ENCODE peak calls at places on chromosomes 12 and 14, in ten cellular contexts. X is cardiac muscle cell, I is NB4, H is testis, R is kidney epithelial cell, E is sigmoid colon, S is breast epithelium, Q is neuronal stem cell, K is mesenchymal stem cell, G is tibial artery. O is an unnamed sample.

GRCh38 chr12:6701078-6701768 is 608 bp upstream of the PIANP start:
- DNase-seq in K (no peak), X (no peak), H (no peak), I (no peak), S (no peak), Q (peak), E (no peak), R (no peak), G (no peak), O (no peak)

GRCh38 chr12:131142891-131143637 is 189.4 kb downstream of the ADGRD1 start:
- DNase-seq in K (no peak), G (no peak), E (peak), I (peak), S (no peak), X (no peak), R (no peak), H (no peak), Q (no peak), O (no peak)

GRCh38 chr12:13628067-13628466 is 353.3 kb downstream of the GRIN2B start:
- DNase-seq in E (no peak), Q (no peak), S (no peak), I (no peak), H (no peak), K (no peak), R (no peak), X (no peak), G (no peak), O (no peak)

GRCh38 chr14:95524706-95525512 is 8.5 kb upstream of the SYNE3 start:
- DNase-seq in E (no peak), R (no peak), G (no peak), S (no peak), I (peak), Q (no peak), H (no peak), K (peak), X (no peak), O (peak)

GRCh38 chr12:59459966-59460365 is 135.9 kb upstream of the SLC16A7 start:
- DNase-seq in Q (no peak), I (no peak), R (no peak), H (no peak), S (no peak), E (no peak), K (no peak), X (peak), G (no peak), O (peak)

GRCh38 chr12:131471271-131471905 is 239.5 kb upstream of the SFSWAP start:
- DNase-seq in H (no peak), E (no peak), S (no peak), G (no peak), K (no peak), I (no peak), Q (no peak), R (no peak), X (no peak), O (no peak)

GRCh38 chr14:41623737-41624136 is 17.1 kb downstream of the LRFN5 start:
- DNase-seq in H (no peak), S (no peak), X (no peak), K (no peak), R (no peak), E (no peak), Q (no peak), I (no peak), G (no peak), O (no peak)

GRCh38 chr14:74326369-74327152 is 21.7 kb upstream of the VRTN start:
- DNase-seq in H (no peak), Q (peak), K (no peak), I (no peak), E (no peak), R (no peak), X (peak), S (no peak), G (no peak), O (no peak)

GRCh38 chr12:55706840-55707671 is 648 bp downstream of the ITGA7 start:
- DNase-seq in G (no peak), X (no peak), H (no peak), I (peak), K (no peak), R (no peak), S (no peak), E (no peak), Q (no peak), O (no peak)

GRCh38 chr12:120800665-120801064 is 75.0 kb downstream of the ACADS start:
- DNase-seq in S (no peak), Q (no peak), E (no peak), G (no peak), R (no peak), X (no peak), I (no peak), K (no peak), H (no peak), O (no peak)

GRCh38 chr12:116556964-116557706 is 2.0 kb upstream of the MAP1LC3B2 start:
- DNase-seq in Q (no peak), R (no peak), K (peak), E (no peak), S (no peak), G (no peak), H (no peak), X (peak), I (peak), O (no peak)

GRCh38 chr12:71410844-71411243 is 28.8 kb upstream of the LGR5 start:
- DNase-seq in G (no peak), S (no peak), I (no peak), H (no peak), R (no peak), Q (no peak), X (no peak), K (no peak), E (no peak), O (no peak)

GRCh38 chr12:52181757-52182156 is 10.1 kb downstream of the KRT80 start:
- DNase-seq in E (no peak), X (peak), S (no peak), H (no peak), Q (no peak), R (no peak), I (no peak), K (peak), G (no peak), O (peak)

GRCh38 chr12:29534935-29535334 is 37.4 kb upstream of the OVCH1 start:
- DNase-seq in E (no peak), Q (no peak), R (no peak), S (no peak), K (peak), G (no peak), H (no peak), X (peak), I (peak), O (peak)

GRCh38 chr12:42143401-42144173 is 1.1 kb downstream of the GXYLT1 start:
- DNase-seq in Q (no peak), H (no peak), X (peak), G (no peak), K (peak), S (no peak), I (peak), R (no peak), E (no peak), O (no peak)

GRCh38 chr14:34650786-34651584 is 21.0 kb upstream of the SNX6 start:
- DNase-seq in G (no peak), E (no peak), R (peak), H (no peak), S (no peak), I (no peak), K (peak), Q (no peak), X (peak), O (peak)

GRCh38 chr12:68342966-68343365 is 10.8 kb upstream of the MDM1 start:
- DNase-seq in S (no peak), K (no peak), X (no peak), I (no peak), Q (no peak), G (no peak), E (no peak), H (no peak), R (no peak), O (no peak)

GRCh38 chr12:13962699-13963098 is 18.7 kb downstream of the GRIN2B start:
- DNase-seq in G (no peak), X (no peak), K (no peak), Q (no peak), I (peak), R (no peak), H (no peak), S (no peak), E (no peak), O (no peak)

GRCh38 chr12:103523771-103524170 is 28.0 kb upstream of the C12orf42 start:
- DNase-seq in Q (no peak), R (no peak), H (no peak), I (no peak), X (no peak), S (no peak), E (no peak), G (no peak), K (no peak), O (no peak)

GRCh38 chr14:66072190-66072905 is 413.8 kb upstream of the CCDC196 start:
- DNase-seq in I (no peak), G (no peak), H (no peak), Q (no peak), X (no peak), R (no peak), E (no peak), K (no peak), S (no peak), O (no peak)

GRCh38 chr12:106681210-106681609 is 93.3 kb upstream of the RIC8B start:
- DNase-seq in X (no peak), H (no peak), S (no peak), G (no peak), K (no peak), Q (no peak), R (no peak), E (no peak), I (no peak), O (no peak)
- H3K4me3 ChIP-seq in X (no peak), H (no peak), S (no peak), G (no peak), K (no peak), Q (no peak), R (no peak), E (no peak), I (no peak), O (no peak)

GRCh38 chr12:57611810-57612710 is 825 bp downstream of the ARHGEF25 start:
- DNase-seq in G (no peak), R (no peak), S (no peak), K (no peak), Q (no peak), H (no peak), X (no peak), E (no peak), I (no peak), O (no peak)
- H3K4me3 ChIP-seq in G (peak), R (peak), S (peak), K (peak), Q (peak), H (peak), X (peak), E (peak), I (no peak), O (peak)

GRCh38 chr14:61698216-61698980 is 3.1 kb downstream of the HIF1A start:
- DNase-seq in K (no peak), E (no peak), Q (no peak), X (peak), R (no peak), H (no peak), G (no peak), I (peak), S (no peak), O (no peak)
- H3K4me3 ChIP-seq in K (no peak), E (peak), Q (peak), X (peak), R (peak), H (no peak), G (peak), I (peak), S (peak), O (peak)

DNA sequence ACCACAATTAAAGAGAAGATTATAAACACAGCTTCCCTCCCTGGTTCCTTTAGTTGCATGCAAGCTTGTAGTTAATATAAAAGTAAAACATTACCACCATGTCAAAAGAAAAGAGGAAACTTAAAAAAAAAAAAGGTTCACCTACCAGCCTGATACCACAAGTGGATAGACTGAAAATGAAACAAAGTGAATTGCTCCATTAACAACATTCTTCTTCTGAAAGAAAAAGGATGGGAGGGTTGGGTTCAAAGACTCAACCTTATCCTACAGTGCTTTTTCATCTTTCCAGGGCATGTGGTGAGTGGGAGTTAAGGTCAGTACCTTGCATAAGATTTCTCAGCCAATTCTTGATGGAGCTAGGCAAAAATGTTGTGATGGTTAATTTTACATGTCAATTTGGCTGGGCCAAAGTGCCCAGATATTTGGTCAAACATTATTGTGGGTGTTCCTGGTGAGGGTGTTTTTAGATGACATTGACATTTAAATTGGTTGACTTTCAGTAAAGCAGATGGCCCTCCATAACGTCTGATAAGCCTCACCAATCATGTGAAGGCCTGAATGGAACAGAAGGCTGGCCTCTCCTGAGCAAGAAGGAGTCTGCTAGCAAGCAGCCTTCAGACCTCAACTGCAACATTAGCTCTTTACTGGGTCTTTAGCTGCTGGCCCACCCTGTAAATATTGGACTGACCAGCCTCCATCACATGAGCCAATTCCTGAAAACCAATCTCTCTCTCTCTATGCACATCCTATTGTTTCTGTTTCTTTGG is 28.8 kb downstream of the VCPKMT start:
- DNase-seq in H (no peak), G (no peak), K (no peak), R (no peak), Q (no peak), S (no peak), E (no peak), X (no peak), I (no peak), O (no peak)
- H3K4me3 ChIP-seq in H (no peak), G (no peak), K (no peak), R (no peak), Q (no peak), S (no peak), E (no peak), X (no peak), I (no peak), O (no peak)